ENCODE peak calls at places on chromosomes 5 and 9, in five cellular contexts. D is PC-3, H is AG04449, R is HFF-Myc, L is breast epithelium. P is an unnamed sample.
A peak's percentile ranks its signal among the peaks of the same experiment; 100 is the strongest.

GRCh38 chr5:68661237-68661636 is 432.6 kb upstream of the SLC30A5 start:
- DNase-seq in D (peak; percentile 27), H (no peak), R (no peak), L (no peak), P (no peak)

GRCh38 chr9:111366978-111367377 is 37.0 kb upstream of the OR2K2 start:
- DNase-seq in D (no peak), H (no peak), R (no peak), L (no peak), P (no peak)

GRCh38 chr9:113712053-113712452 is 164.1 kb upstream of the ZNF618 start:
- DNase-seq in D (peak; percentile 33), H (no peak), R (peak; percentile 14), L (no peak), P (peak; percentile 23)

GRCh38 chr5:102341918-102342317 is 45.8 kb upstream of the SLCO4C1 start:
- DNase-seq in D (no peak), H (no peak), R (no peak), L (no peak), P (no peak)

GRCh38 chr5:84433461-84433860 is 48.8 kb upstream of the EDIL3 start:
- DNase-seq in D (no peak), H (no peak), R (no peak), L (no peak), P (no peak)

GRCh38 chr5:142499591-142500384 is 175.0 kb upstream of the SPRY4 start:
- DNase-seq in D (no peak), H (no peak), R (no peak), L (no peak), P (no peak)

GRCh38 chr9:134858051-134858841 is 22.4 kb upstream of the FCN2 start:
- DNase-seq in D (peak; percentile 50), H (no peak), R (peak; percentile 11), L (peak; percentile 69), P (no peak)

GRCh38 chr5:98201006-98201620 is 572.4 kb upstream of the RGMB start:
- DNase-seq in D (no peak), H (no peak), R (no peak), L (no peak), P (no peak)

GRCh38 chr9:133955821-133956411 is 36.2 kb downstream of the VAV2 start:
- DNase-seq in D (no peak), H (no peak), R (no peak), L (no peak), P (no peak)

GRCh38 chr5:154794525-154795234 is 39.5 kb downstream of the LARP1 start:
- DNase-seq in D (no peak), H (no peak), R (no peak), L (no peak), P (peak; percentile 29)

GRCh38 chr9:79371948-79372555 is 199.7 kb upstream of the TLE4 start:
- DNase-seq in D (no peak), H (peak; percentile 58), R (no peak), L (no peak), P (no peak)

GRCh38 chr9:91359083-91359482 is 2.6 kb downstream of the AUH start:
- DNase-seq in D (no peak), H (no peak), R (no peak), L (no peak), P (no peak)

GRCh38 chr9:131366745-131367401 is 27.0 kb upstream of the PRRC2B start:
- DNase-seq in D (peak; percentile 52), H (peak; percentile 19), R (peak; percentile 40), L (no peak), P (no peak)

GRCh38 chr5:84275609-84276008 is 109.1 kb downstream of the EDIL3 start:
- DNase-seq in D (no peak), H (no peak), R (no peak), L (no peak), P (no peak)

GRCh38 chr5:62780888-62781287 is 202.3 kb downstream of the LRRC70 start:
- DNase-seq in D (no peak), H (no peak), R (no peak), L (no peak), P (no peak)

GRCh38 chr9:91360551-91361293 is 996 bp downstream of the AUH start:
- DNase-seq in D (no peak), H (no peak), R (no peak), L (no peak), P (no peak)

GRCh38 chr9:124450241-124450924 is at the start of gene ADGRD2:
- DNase-seq in D (peak; percentile 20), H (no peak), R (no peak), L (peak; percentile 53), P (no peak)

GRCh38 chr5:6732634-6733410 is 19.6 kb downstream of the TENT4A start:
- DNase-seq in D (peak; percentile 40), H (no peak), R (no peak), L (no peak), P (no peak)

GRCh38 chr9:137294684-137295312 is 7.3 kb downstream of the NRARP start:
- DNase-seq in D (peak; percentile 8), H (no peak), R (no peak), L (no peak), P (no peak)

GRCh38 chr5:152405145-152405544 is at the start of gene NMUR2:
- DNase-seq in D (no peak), H (no peak), R (no peak), L (no peak), P (no peak)

DNA sequence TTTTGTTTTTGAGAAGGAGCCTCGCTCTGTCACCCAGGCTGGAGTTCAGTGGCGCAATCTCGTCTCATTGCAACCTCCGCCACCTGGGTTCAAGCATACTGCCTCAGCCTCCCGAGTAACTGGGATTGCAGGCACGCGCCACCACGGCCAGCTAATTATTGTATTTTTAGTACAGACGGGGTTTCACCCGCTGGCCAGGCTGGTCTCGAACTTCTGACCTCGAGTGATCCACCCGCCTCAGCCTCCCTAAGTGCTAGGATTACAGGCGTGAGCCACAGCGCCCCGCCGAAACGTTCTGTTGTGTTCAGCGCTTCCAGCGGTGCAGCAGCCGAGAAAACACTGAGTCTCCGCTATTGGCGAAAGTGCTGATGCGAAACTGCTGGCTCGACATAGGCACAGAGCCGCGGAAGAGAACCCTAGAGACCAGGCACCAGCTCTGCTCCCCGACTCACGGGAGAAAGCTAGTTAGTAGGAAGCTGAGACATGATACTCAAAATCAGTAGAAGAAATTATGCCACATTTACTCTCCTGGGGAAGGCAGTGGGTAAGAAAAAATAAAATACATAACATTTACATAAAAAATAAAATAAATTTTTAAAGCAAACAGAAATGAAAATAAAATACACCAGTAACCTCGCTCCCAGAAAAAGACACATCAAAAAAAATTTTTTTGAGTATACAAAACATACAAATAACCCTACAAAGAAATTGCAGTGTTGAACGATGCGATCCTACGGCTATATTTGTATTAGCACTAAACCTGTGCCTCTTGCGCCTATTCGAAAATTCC is 31.6 kb downstream of the ANXA2R start:
- DNase-seq in D (peak; percentile 98), H (no peak), R (peak; percentile 80), L (no peak), P (peak; percentile 79)
- TF ChIP-seq CTCF in D (peak; percentile 48), H (no peak), R (no peak), L (no peak), P (peak; percentile 7)

GRCh38 chr5:133235696-133236426 is 184.0 kb downstream of the HSPA4 start:
- DNase-seq in D (peak; percentile 17), H (no peak), R (no peak), L (no peak), P (no peak)

GRCh38 chr5:133234911-133235310 is 183.1 kb downstream of the HSPA4 start:
- DNase-seq in D (no peak), H (no peak), R (no peak), L (no peak), P (no peak)

GRCh38 chr5:133238426-133239205 is 186.8 kb downstream of the HSPA4 start:
- DNase-seq in D (no peak), H (no peak), R (no peak), L (no peak), P (no peak)

GRCh38 chr5:133236976-133237375 is 185.2 kb downstream of the HSPA4 start:
- DNase-seq in D (no peak), H (no peak), R (no peak), L (no peak), P (no peak)

DNA sequence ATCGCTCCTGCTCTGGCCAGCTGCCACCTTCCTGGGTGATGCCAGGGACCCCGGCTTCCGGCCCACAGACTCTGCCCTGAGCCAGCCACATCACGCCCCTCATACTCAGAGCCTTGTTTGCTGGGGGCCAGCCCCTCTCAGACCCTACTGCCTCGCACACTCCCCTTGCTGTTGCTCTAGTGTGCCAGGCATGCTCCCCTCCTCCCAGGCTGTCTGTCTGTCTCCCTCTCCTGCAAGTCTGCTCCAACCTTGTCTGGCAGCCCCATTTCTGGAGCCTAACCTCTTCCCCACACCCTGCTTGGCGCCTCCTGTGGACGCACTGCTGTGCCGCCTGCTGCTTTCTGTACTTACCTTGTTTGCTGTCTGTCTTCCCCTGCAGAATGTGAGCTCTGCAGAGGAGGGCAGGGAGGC is 184.7 kb downstream of the HSPA4 start:
- DNase-seq in D (no peak), H (no peak), R (no peak), L (no peak), P (no peak)
- TF ChIP-seq CTCF in D (no peak), H (no peak), R (no peak), L (no peak), P (no peak)

GRCh38 chr5:78373231-78373630 is 12.8 kb downstream of the SCAMP1 start:
- DNase-seq in D (no peak), H (no peak), R (no peak), L (no peak), P (no peak)
- TF ChIP-seq CTCF in D (no peak), H (no peak), R (no peak), L (no peak), P (no peak)

DNA sequence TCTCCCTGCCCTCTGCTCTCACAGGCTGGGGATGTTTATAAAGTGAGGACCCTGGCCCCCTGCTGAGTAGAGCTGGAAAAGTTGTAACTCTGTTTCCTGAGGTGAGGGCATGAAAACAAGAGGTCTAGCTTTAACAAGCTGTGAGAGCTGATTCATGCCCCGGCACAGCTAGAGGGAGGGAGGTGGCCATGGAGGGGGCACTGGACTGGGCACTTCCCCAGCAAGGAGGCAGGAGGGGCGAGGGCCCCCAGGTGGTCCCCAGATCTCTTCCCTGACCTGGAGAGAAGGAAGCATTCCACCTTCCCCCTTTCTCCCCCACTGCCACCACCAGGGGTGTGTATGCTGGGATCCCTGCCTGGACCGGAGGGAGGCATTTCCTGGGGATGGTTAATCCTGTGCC is at the start of gene MSMP:
- DNase-seq in D (no peak), H (no peak), R (no peak), L (no peak), P (no peak)
- TF ChIP-seq CTCF in D (no peak), H (no peak), R (no peak), L (no peak), P (no peak)

GRCh38 chr9:92506184-92506857 is 24.0 kb upstream of the ASPN start:
- DNase-seq in D (peak; percentile 79), H (peak; percentile 90), R (peak; percentile 75), L (no peak), P (peak; percentile 86)

GRCh38 chr9:92507496-92507895 is 25.2 kb upstream of the ASPN start:
- DNase-seq in D (no peak), H (no peak), R (no peak), L (no peak), P (no peak)

GRCh38 chr9:92510747-92511146 is 25.0 kb downstream of the ECM2 start:
- DNase-seq in D (no peak), H (no peak), R (no peak), L (no peak), P (no peak)

GRCh38 chr9:92507005-92507404 is 24.7 kb upstream of the ASPN start:
- DNase-seq in D (no peak), H (no peak), R (no peak), L (no peak), P (no peak)

GRCh38 chr9:92508018-92508417 is 25.7 kb upstream of the ASPN start:
- DNase-seq in D (no peak), H (no peak), R (no peak), L (no peak), P (no peak)
- TF ChIP-seq CTCF in D (no peak), H (no peak), R (no peak), L (no peak), P (peak; percentile 19)